ENCODE peak calls at places on chromosomes 12 and 14, in seven cellular contexts. U, J, P, W, T, R and A are unnamed samples.

GRCh38 chr14:60565211-60565610 is 56.3 kb downstream of the SIX6 start:
- DNase-seq in P (no peak), W (no peak), U (no peak), J (no peak), T (no peak), R (no peak), A (no peak)

GRCh38 chr12:53223391-53224267 is 8.4 kb downstream of the RARG start:
- DNase-seq in W (no peak), U (no peak), J (no peak), T (no peak), R (peak), P (no peak), A (no peak)

GRCh38 chr14:74517731-74518130 is 24.2 kb downstream of the ISCA2 start:
- DNase-seq in W (no peak), R (no peak), J (no peak), T (no peak), U (no peak), P (no peak), A (no peak)

GRCh38 chr12:2439332-2440100 is 355.3 kb upstream of the FKBP4 start:
- DNase-seq in U (no peak), P (no peak), T (no peak), R (no peak), W (no peak), J (no peak), A (no peak)

GRCh38 chr14:71048393-71048792 is 141.1 kb downstream of the PCNX1 start:
- DNase-seq in T (no peak), P (no peak), J (no peak), W (no peak), U (no peak), R (no peak), A (no peak)

GRCh38 chr12:90260136-90260535 is 551.5 kb upstream of the ATP2B1 start:
- DNase-seq in W (no peak), R (no peak), J (no peak), U (no peak), P (no peak), T (no peak), A (no peak)

GRCh38 chr14:77239412-77239811 is 31.6 kb downstream of the NGB start:
- DNase-seq in J (no peak), W (no peak), P (no peak), U (no peak), T (no peak), R (no peak), A (no peak)

GRCh38 chr14:84477996-84478395 is 1051.9 kb upstream of the FLRT2 start:
- DNase-seq in J (no peak), U (no peak), R (no peak), P (no peak), T (no peak), W (no peak), A (peak)

GRCh38 chr14:59126714-59127436 is 61.6 kb upstream of the DAAM1 start:
- DNase-seq in R (peak), P (no peak), J (peak), W (peak), T (no peak), U (peak), A (peak)

GRCh38 chr14:103104654-103105511 is 10.4 kb downstream of the EXOC3L4 start:
- DNase-seq in R (peak), T (peak), W (peak), U (peak), J (peak), P (peak), A (peak)

GRCh38 chr14:102019141-102019540 is 54.8 kb downstream of the DYNC1H1 start:
- DNase-seq in T (no peak), P (no peak), W (no peak), U (no peak), J (no peak), R (no peak), A (no peak)

GRCh38 chr14:72876021-72876709 is 17.7 kb downstream of the DPF3 start:
- DNase-seq in P (no peak), W (no peak), U (no peak), J (no peak), R (no peak), T (no peak), A (no peak)

GRCh38 chr12:88932457-88932856 is 352.2 kb upstream of the KITLG start:
- DNase-seq in W (no peak), J (no peak), U (no peak), R (no peak), T (no peak), P (no peak), A (no peak)

GRCh38 chr14:89443002-89443660 is 26.1 kb upstream of the FOXN3 start:
- DNase-seq in P (no peak), J (no peak), U (no peak), T (no peak), R (no peak), W (peak), A (no peak)

GRCh38 chr12:118925407-118926202 is 55.7 kb upstream of the SRRM4 start:
- DNase-seq in T (no peak), U (no peak), J (no peak), W (no peak), R (no peak), P (no peak), A (peak)

GRCh38 chr14:46490150-46490769 is 161.3 kb downstream of the RPL10L start:
- DNase-seq in U (no peak), J (no peak), T (no peak), P (no peak), R (no peak), W (no peak), A (peak)

GRCh38 chr14:81766597-81766996 is 232.9 kb upstream of the SEL1L start:
- DNase-seq in R (no peak), U (no peak), P (no peak), W (no peak), T (no peak), J (no peak), A (no peak)

GRCh38 chr12:16523570-16524331 is 82.2 kb downstream of the LMO3 start:
- DNase-seq in P (no peak), J (no peak), T (no peak), U (no peak), W (no peak), R (no peak), A (no peak)

GRCh38 chr14:89185919-89186849 is 230.8 kb downstream of the FOXN3 start:
- DNase-seq in U (no peak), W (peak), T (no peak), R (no peak), J (no peak), P (no peak), A (no peak)

GRCh38 chr12:26954027-26954426 is 15.8 kb downstream of the FGFR1OP2 start:
- DNase-seq in R (no peak), J (no peak), U (no peak), W (no peak), T (no peak), P (no peak), A (peak)

GRCh38 chr14:24351517-24351916 is 11.7 kb upstream of the RIPK3 start:
- DNase-seq in T (no peak), P (no peak), R (no peak), W (peak), U (no peak), J (no peak), A (peak)

GRCh38 chr12:109888179-109889020 is 8.1 kb upstream of the GLTP start:
- DNase-seq in T (no peak), R (peak), W (peak), U (no peak), J (peak), P (no peak), A (peak)

GRCh38 chr12:77531912-77532311 is 298.8 kb upstream of the NAV3 start:
- DNase-seq in W (no peak), J (no peak), T (no peak), R (no peak), U (no peak), P (no peak), A (no peak)

GRCh38 chr14:72780771-72781170 is 113.1 kb downstream of the DPF3 start:
- DNase-seq in R (no peak), J (no peak), U (no peak), W (peak), P (no peak), T (no peak), A (no peak)

GRCh38 chr14:48333221-48333910 is 658.0 kb upstream of the MDGA2 start:
- DNase-seq in W (no peak), J (no peak), T (no peak), U (no peak), R (no peak), P (no peak), A (no peak)

GRCh38 chr12:100225491-100225890 is 24.9 kb downstream of the ACTR6 start:
- DNase-seq in R (no peak), U (no peak), P (no peak), W (no peak), J (no peak), T (no peak), A (no peak)